ENCODE peak calls at places on chromosomes 11 and 22, in six cellular contexts. N is endodermal cell, S is upper lobe of right lung, A is astrocyte of the spinal cord, G is Calu3, O is lower lobe of right lung. H is an unnamed sample.

GRCh38 chr22:37849089-37849751 is at the start of gene EIF3L:
- DNase-seq in N (peak), S (peak), A (peak), G (peak), O (peak), H (peak)

GRCh38 chr11:71130106-71130505 is 122.3 kb downstream of the SHANK2 start:
- DNase-seq in N (no peak), S (no peak), A (no peak), G (no peak), O (no peak), H (no peak)

GRCh38 chr11:62556102-62556871 is 9.7 kb upstream of the AHNAK start:
- DNase-seq in N (peak), S (peak), A (peak), G (peak), O (peak), H (peak)

GRCh38 chr11:66329165-66329673 is 7.0 kb downstream of the RIN1 start:
- DNase-seq in N (no peak), S (no peak), A (no peak), G (no peak), O (no peak), H (no peak)

GRCh38 chr11:14443642-14444041 is 56.0 kb downstream of the COPB1 start:
- DNase-seq in N (no peak), S (no peak), A (peak), G (peak), O (no peak), H (no peak)

GRCh38 chr11:67648140-67648795 is 2.3 kb downstream of the ACY3 start:
- DNase-seq in N (peak), S (peak), A (no peak), G (no peak), O (no peak), H (no peak)

GRCh38 chr11:27367881-27368280 is 4.9 kb upstream of the CCDC34 start:
- DNase-seq in N (no peak), S (no peak), A (no peak), G (no peak), O (no peak), H (no peak)

GRCh38 chr11:77236901-77237300 is 64.6 kb downstream of the GDPD4 start:
- DNase-seq in N (no peak), S (no peak), A (no peak), G (no peak), O (no peak), H (no peak)

GRCh38 chr22:18996376-18996900 is 60.3 kb upstream of the PRODH start:
- DNase-seq in N (no peak), S (no peak), A (no peak), G (no peak), O (no peak), H (no peak)

GRCh38 chr22:29663230-29663826 is 56.5 kb upstream of the CABP7 start:
- DNase-seq in N (no peak), S (no peak), A (peak), G (no peak), O (no peak), H (no peak)

GRCh38 chr22:17198188-17199130 is 20.8 kb downstream of the ADA2 start:
- DNase-seq in N (peak), S (no peak), A (peak), G (no peak), O (peak), H (no peak)

GRCh38 chr11:121291896-121292502 is 572 bp upstream of the SC5D start:
- DNase-seq in N (no peak), S (no peak), A (peak), G (no peak), O (no peak), H (no peak)

GRCh38 chr11:34745209-34745608 is 124.3 kb downstream of the EHF start:
- DNase-seq in N (no peak), S (no peak), A (no peak), G (no peak), O (no peak), H (no peak)

GRCh38 chr11:93039841-93040240 is 70.4 kb downstream of the MTNR1B start:
- DNase-seq in N (no peak), S (no peak), A (no peak), G (no peak), O (no peak), H (no peak)

GRCh38 chr22:37681001-37681424 is 5.1 kb upstream of the NOL12 start:
- DNase-seq in N (no peak), S (no peak), A (peak), G (no peak), O (no peak), H (no peak)

GRCh38 chr11:88475991-88476418 is 138.5 kb upstream of the CTSC start:
- DNase-seq in N (no peak), S (no peak), A (no peak), G (no peak), O (no peak), H (no peak)

GRCh38 chr11:69516526-69516925 is 35.1 kb downstream of the LINC01488 start:
- DNase-seq in N (no peak), S (peak), A (no peak), G (no peak), O (peak), H (no peak)

GRCh38 chr22:33472462-33473344 is 414.5 kb upstream of the SYN3 start:
- DNase-seq in N (no peak), S (no peak), A (no peak), G (no peak), O (no peak), H (no peak)

H was measured in esophagus squamous epithelium.